ENCODE peak calls at places on chromosomes 12 and 14, in six cellular contexts. One of them, this sample, is unnamed.

GRCh38 chr14:34450542-34450915 is 11.5 kb downstream of the SPTSSA start:
- DNase-seq in H1: no peak
- DNase-seq in IMR-90: no peak
- DNase-seq in K562: no peak
- DNase-seq in A549: no peak
- DNase-seq in GM12878: no peak
- DNase-seq in this sample: no peak

GRCh38 chr12:113955109-113955970 is 10.8 kb downstream of the RBM19 start:
- DNase-seq in H1: peak; percentile 83
- DNase-seq in IMR-90: peak; percentile 7
- DNase-seq in K562: no peak
- DNase-seq in A549: peak; percentile 70
- DNase-seq in GM12878: no peak
- DNase-seq in this sample: peak; percentile 49

GRCh38 chr14:77099425-77100167 is 1.5 kb downstream of the CIPC start:
- DNase-seq in H1: no peak
- DNase-seq in IMR-90: peak; percentile 78
- DNase-seq in K562: peak; percentile 18
- DNase-seq in A549: no peak
- DNase-seq in GM12878: no peak
- DNase-seq in this sample: no peak

GRCh38 chr12:122880668-122881067 is 15.3 kb downstream of the VPS37B start:
- DNase-seq in H1: no peak
- DNase-seq in IMR-90: peak; percentile 51
- DNase-seq in K562: no peak
- DNase-seq in A549: peak; percentile 74
- DNase-seq in GM12878: no peak
- DNase-seq in this sample: peak; percentile 71

GRCh38 chr14:71395151-71395604 is 487.9 kb downstream of the PCNX1 start:
- DNase-seq in H1: no peak
- DNase-seq in IMR-90: no peak
- DNase-seq in K562: no peak
- DNase-seq in A549: no peak
- DNase-seq in GM12878: no peak
- DNase-seq in this sample: no peak

GRCh38 chr12:43453761-43454160 is 98.2 kb downstream of the ADAMTS20 start:
- DNase-seq in H1: no peak
- DNase-seq in IMR-90: no peak
- DNase-seq in K562: no peak
- DNase-seq in A549: no peak
- DNase-seq in GM12878: no peak
- DNase-seq in this sample: no peak

GRCh38 chr12:43338848-43339526 is 213.0 kb downstream of the ADAMTS20 start:
- DNase-seq in H1: no peak
- DNase-seq in IMR-90: peak; percentile 76
- DNase-seq in K562: no peak
- DNase-seq in A549: peak; percentile 24
- DNase-seq in GM12878: peak; percentile 42
- DNase-seq in this sample: peak; percentile 31

GRCh38 chr14:103527408-103528157 is 1.4 kb upstream of the TRMT61A start:
- DNase-seq in H1: no peak
- DNase-seq in IMR-90: no peak
- DNase-seq in K562: no peak
- DNase-seq in A549: no peak
- DNase-seq in GM12878: peak; percentile 67
- DNase-seq in this sample: no peak

GRCh38 chr12:114448618-114448933 is 42.6 kb upstream of the TBX5 start:
- DNase-seq in H1: peak; percentile 64
- DNase-seq in IMR-90: no peak
- DNase-seq in K562: no peak
- DNase-seq in A549: no peak
- DNase-seq in GM12878: no peak
- DNase-seq in this sample: no peak

GRCh38 chr12:88184196-88184595 is 42.1 kb downstream of the TMTC3 start:
- DNase-seq in H1: no peak
- DNase-seq in IMR-90: no peak
- DNase-seq in K562: no peak
- DNase-seq in A549: no peak
- DNase-seq in GM12878: no peak
- DNase-seq in this sample: no peak

GRCh38 chr12:63802012-63802608 is 22.4 kb downstream of the RXYLT1 start:
- DNase-seq in H1: no peak
- DNase-seq in IMR-90: peak; percentile 25
- DNase-seq in K562: peak; percentile 9
- DNase-seq in A549: peak; percentile 53
- DNase-seq in GM12878: no peak
- DNase-seq in this sample: peak; percentile 49

GRCh38 chr14:39395555-39396254 is 36.5 kb downstream of the FBXO33 start:
- DNase-seq in H1: no peak
- DNase-seq in IMR-90: peak; percentile 39
- DNase-seq in K562: peak; percentile 15
- DNase-seq in A549: no peak
- DNase-seq in GM12878: no peak
- DNase-seq in this sample: no peak

GRCh38 chr14:67537736-67538135 is 4.6 kb downstream of the PLEKHH1 start:
- DNase-seq in H1: no peak
- DNase-seq in IMR-90: no peak
- DNase-seq in K562: no peak
- DNase-seq in A549: no peak
- DNase-seq in GM12878: no peak
- DNase-seq in this sample: no peak

GRCh38 chr12:29103539-29103974 is 45.5 kb upstream of the FAR2 start:
- DNase-seq in H1: no peak
- DNase-seq in IMR-90: no peak
- DNase-seq in K562: no peak
- DNase-seq in A549: no peak
- DNase-seq in GM12878: peak; percentile 75
- DNase-seq in this sample: no peak

GRCh38 chr14:85071447-85071846 is 458.5 kb upstream of the FLRT2 start:
- DNase-seq in H1: no peak
- DNase-seq in IMR-90: no peak
- DNase-seq in K562: no peak
- DNase-seq in A549: no peak
- DNase-seq in GM12878: no peak
- DNase-seq in this sample: no peak

GRCh38 chr12:11650697-11651281 is 1.3 kb downstream of the ETV6 start:
- DNase-seq in H1: no peak
- DNase-seq in IMR-90: peak; percentile 37
- DNase-seq in K562: no peak
- DNase-seq in A549: no peak
- DNase-seq in GM12878: peak; percentile 40
- DNase-seq in this sample: peak; percentile 37

GRCh38 chr14:43778956-43779639 is 728.0 kb downstream of the FSCB start:
- DNase-seq in H1: no peak
- DNase-seq in IMR-90: no peak
- DNase-seq in K562: no peak
- DNase-seq in A549: peak; percentile 14
- DNase-seq in GM12878: no peak
- DNase-seq in this sample: no peak

GRCh38 chr14:93102141-93102540 is 13.6 kb downstream of the ITPK1 start:
- DNase-seq in H1: no peak
- DNase-seq in IMR-90: no peak
- DNase-seq in K562: no peak
- DNase-seq in A549: no peak
- DNase-seq in GM12878: no peak
- DNase-seq in this sample: no peak

GRCh38 chr14:42027271-42027670 is 420.6 kb downstream of the LRFN5 start:
- DNase-seq in H1: no peak
- DNase-seq in IMR-90: no peak
- DNase-seq in K562: no peak
- DNase-seq in A549: no peak
- DNase-seq in GM12878: no peak
- DNase-seq in this sample: no peak

GRCh38 chr14:42028607-42029006 is 421.9 kb downstream of the LRFN5 start:
- DNase-seq in H1: no peak
- DNase-seq in IMR-90: no peak
- DNase-seq in K562: no peak
- DNase-seq in A549: no peak
- DNase-seq in GM12878: no peak
- DNase-seq in this sample: no peak

DNA sequence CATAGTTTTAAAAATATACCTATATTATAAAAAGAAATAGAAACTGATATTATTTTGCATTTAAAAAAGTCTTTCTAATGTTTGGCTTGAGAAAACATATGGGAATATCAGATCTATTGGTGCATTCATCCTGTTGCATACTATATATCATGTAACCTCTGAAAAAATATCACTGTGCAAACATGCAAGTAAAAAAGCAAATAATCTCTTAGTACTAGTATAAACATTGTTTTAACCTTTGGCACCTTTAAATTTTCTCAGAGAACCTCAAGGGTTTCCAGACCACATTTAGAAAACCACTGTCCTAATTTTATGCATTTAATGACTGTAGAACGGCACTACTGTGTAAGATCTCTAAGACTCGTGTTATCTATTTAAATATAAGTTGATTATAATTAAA is 416.8 kb downstream of the LRFN5 start:
- DNase-seq in H1: no peak
- DNase-seq in IMR-90: no peak
- DNase-seq in K562: no peak
- DNase-seq in A549: no peak
- DNase-seq in GM12878: no peak
- DNase-seq in this sample: no peak
- TF ChIP-seq RAD21 in H1: no peak
- TF ChIP-seq RAD21 in IMR-90: no peak
- TF ChIP-seq RAD21 in K562: no peak
- TF ChIP-seq RAD21 in A549: no peak
- TF ChIP-seq RAD21 in GM12878: no peak
- TF ChIP-seq RAD21 in this sample: no peak

GRCh38 chr12:124423683-124424515 is 129.0 kb downstream of the RFLNA start:
- DNase-seq in H1: no peak
- DNase-seq in IMR-90: no peak
- DNase-seq in K562: peak; percentile 30
- DNase-seq in A549: no peak
- DNase-seq in GM12878: no peak
- DNase-seq in this sample: no peak

GRCh38 chr12:124424516-124424905 is 129.6 kb downstream of the RFLNA start:
- DNase-seq in H1: no peak
- DNase-seq in IMR-90: no peak
- DNase-seq in K562: no peak
- DNase-seq in A549: no peak
- DNase-seq in GM12878: no peak
- DNase-seq in this sample: no peak

GRCh38 chr12:124422142-124422569 is 127.3 kb downstream of the RFLNA start:
- DNase-seq in H1: no peak
- DNase-seq in IMR-90: no peak
- DNase-seq in K562: peak; percentile 58
- DNase-seq in A549: peak; percentile 58
- DNase-seq in GM12878: no peak
- DNase-seq in this sample: no peak

GRCh38 chr12:124420972-124421674 is 126.2 kb downstream of the RFLNA start:
- DNase-seq in H1: no peak
- DNase-seq in IMR-90: no peak
- DNase-seq in K562: no peak
- DNase-seq in A549: no peak
- DNase-seq in GM12878: no peak
- DNase-seq in this sample: peak; percentile 90

GRCh38 chr12:124422570-124423523 is 128.0 kb downstream of the RFLNA start:
- DNase-seq in H1: no peak
- DNase-seq in IMR-90: peak; percentile 94
- DNase-seq in K562: peak; percentile 95
- DNase-seq in A549: peak; percentile 98
- DNase-seq in GM12878: no peak
- DNase-seq in this sample: peak; percentile 97
- TF ChIP-seq RAD21 in H1: no peak
- TF ChIP-seq RAD21 in IMR-90: peak; percentile 22
- TF ChIP-seq RAD21 in K562: no peak
- TF ChIP-seq RAD21 in A549: no peak
- TF ChIP-seq RAD21 in GM12878: no peak
- TF ChIP-seq RAD21 in this sample: peak; percentile 47

GRCh38 chr12:1094714-1095113 is 103.7 kb downstream of the ERC1 start:
- DNase-seq in H1: no peak
- DNase-seq in IMR-90: no peak
- DNase-seq in K562: no peak
- DNase-seq in A549: no peak
- DNase-seq in GM12878: peak; percentile 49
- DNase-seq in this sample: no peak

GRCh38 chr12:1099158-1099557 is 108.1 kb downstream of the ERC1 start:
- DNase-seq in H1: no peak
- DNase-seq in IMR-90: no peak
- DNase-seq in K562: no peak
- DNase-seq in A549: no peak
- DNase-seq in GM12878: peak; percentile 53
- DNase-seq in this sample: no peak

GRCh38 chr12:1091350-1091749 is 100.3 kb downstream of the ERC1 start:
- DNase-seq in H1: no peak
- DNase-seq in IMR-90: no peak
- DNase-seq in K562: no peak
- DNase-seq in A549: no peak
- DNase-seq in GM12878: no peak
- DNase-seq in this sample: no peak

DNA sequence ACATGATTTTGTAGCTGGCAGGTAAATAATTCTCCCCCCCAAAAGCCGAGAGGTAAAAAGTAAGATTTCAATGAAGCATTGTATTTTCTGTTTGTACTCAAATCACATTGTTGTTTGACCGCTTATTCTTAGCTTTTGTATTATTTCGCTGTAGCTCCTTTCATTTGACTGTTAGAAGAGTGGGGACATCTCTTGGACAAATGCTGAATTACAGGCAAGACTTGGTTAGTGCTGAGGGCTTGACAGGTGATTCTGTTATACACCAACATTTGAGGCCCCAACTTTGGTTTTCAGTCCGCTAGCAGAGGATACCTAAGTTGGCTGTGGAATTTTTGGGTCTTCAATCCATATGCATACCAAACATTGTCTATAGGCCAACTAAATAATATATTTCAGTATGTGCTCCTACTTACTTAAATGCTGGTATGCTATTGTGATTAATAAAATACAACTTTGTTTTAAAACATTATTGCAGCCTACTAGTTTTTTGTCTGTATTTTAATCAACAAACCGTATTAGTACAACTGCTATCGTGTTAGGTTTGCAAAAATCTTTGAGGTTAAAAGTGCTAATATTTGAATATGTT is 102.2 kb downstream of the ERC1 start:
- DNase-seq in H1: no peak
- DNase-seq in IMR-90: peak; percentile 67
- DNase-seq in K562: peak; percentile 16
- DNase-seq in A549: peak; percentile 75
- DNase-seq in GM12878: no peak
- DNase-seq in this sample: peak; percentile 54
- TF ChIP-seq RAD21 in H1: peak; percentile 85
- TF ChIP-seq RAD21 in IMR-90: peak; percentile 76
- TF ChIP-seq RAD21 in K562: peak; percentile 59
- TF ChIP-seq RAD21 in A549: peak; percentile 74
- TF ChIP-seq RAD21 in GM12878: peak; percentile 93
- TF ChIP-seq RAD21 in this sample: peak; percentile 91

GRCh38 chr12:117766008-117766407 is 202.8 kb downstream of the KSR2 start:
- DNase-seq in H1: no peak
- DNase-seq in IMR-90: no peak
- DNase-seq in K562: no peak
- DNase-seq in A549: no peak
- DNase-seq in GM12878: no peak
- DNase-seq in this sample: no peak

DNA sequence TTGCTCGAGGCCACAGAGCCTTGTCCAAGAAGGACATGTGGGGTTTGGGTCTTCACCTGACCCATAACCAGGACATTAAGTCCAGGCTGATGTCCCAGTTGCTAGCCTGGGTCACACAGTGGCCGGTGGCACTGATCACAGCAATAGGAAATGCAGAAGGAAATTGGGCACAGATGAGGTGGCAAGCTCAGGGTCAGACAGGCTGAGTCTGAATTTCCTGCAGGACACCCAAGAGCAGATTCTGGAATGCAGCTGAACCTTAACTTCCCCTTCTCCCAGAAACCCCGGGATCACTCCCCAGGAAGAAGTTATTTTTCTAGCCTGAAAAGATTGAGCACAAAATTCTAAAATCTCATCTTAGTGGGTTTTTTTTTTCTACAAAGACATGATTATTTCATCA is 199.9 kb downstream of the KSR2 start:
- DNase-seq in H1: no peak
- DNase-seq in IMR-90: no peak
- DNase-seq in K562: no peak
- DNase-seq in A549: no peak
- DNase-seq in GM12878: no peak
- DNase-seq in this sample: no peak
- TF ChIP-seq RAD21 in H1: no peak
- TF ChIP-seq RAD21 in IMR-90: no peak
- TF ChIP-seq RAD21 in K562: no peak
- TF ChIP-seq RAD21 in A549: no peak
- TF ChIP-seq RAD21 in GM12878: no peak
- TF ChIP-seq RAD21 in this sample: no peak